ENCODE peak calls at places on chromosomes 11 and 22, in nine cellular contexts. I, L, C, N, T, E, O, H and P are unnamed samples.

GRCh38 chr22:36445158-36445668 is 36.2 kb downstream of the TXN2 start:
- DNase-seq in C (no peak), T (no peak), L (no peak), H (no peak), N (no peak), E (peak), I (peak), O (no peak), P (no peak)

GRCh38 chr11:67366546-67366945 is 6.9 kb downstream of the CLCF1 start:
- DNase-seq in N (no peak), O (no peak), H (no peak), T (no peak), E (no peak), L (no peak), C (no peak), I (peak), P (peak)

GRCh38 chr22:31179345-31179744 is 19.4 kb downstream of the RNF185 start:
- DNase-seq in L (peak), N (no peak), C (no peak), T (no peak), I (peak), E (no peak), H (no peak), O (no peak), P (no peak)

GRCh38 chr11:28466506-28466905 is 358.3 kb downstream of the METTL15 start:
- DNase-seq in T (no peak), E (no peak), H (no peak), O (no peak), L (no peak), I (no peak), N (no peak), C (no peak), P (no peak)

GRCh38 chr11:84865791-84866535 is 761.2 kb downstream of the DLG2 start:
- DNase-seq in E (no peak), O (no peak), I (no peak), T (no peak), C (no peak), L (peak), H (no peak), N (no peak), P (no peak)

GRCh38 chr22:11598492-11599440 is 3929.2 kb upstream of the OR11H1 start:
- DNase-seq in T (no peak), O (no peak), N (no peak), C (no peak), L (no peak), I (no peak), E (no peak), H (no peak), P (no peak)

GRCh38 chr22:23219787-23220484 is 39.6 kb downstream of the BCR start:
- DNase-seq in C (peak), H (no peak), O (no peak), T (no peak), N (no peak), L (peak), E (no peak), I (peak), P (peak)

GRCh38 chr22:24146190-24146616 is 35.1 kb upstream of the SUSD2 start:
- DNase-seq in T (no peak), E (peak), C (peak), H (peak), O (peak), N (peak), L (peak), I (peak), P (peak)

GRCh38 chr22:43197271-43197941 is 10.5 kb upstream of the TTLL12 start:
- DNase-seq in E (no peak), N (no peak), I (peak), C (no peak), O (no peak), H (peak), L (no peak), T (no peak), P (no peak)

GRCh38 chr11:46238967-46239800 is 38.3 kb upstream of the CREB3L1 start:
- DNase-seq in H (peak), L (peak), N (peak), C (peak), I (peak), T (peak), O (peak), E (peak), P (peak)

GRCh38 chr11:71446942-71447688 is 1.1 kb downstream of the DHCR7 start:
- DNase-seq in E (no peak), C (no peak), L (peak), H (no peak), I (peak), T (no peak), N (peak), O (no peak), P (peak)

GRCh38 chr22:25237503-25237902 is 18.1 kb downstream of the CRYBB2 start:
- DNase-seq in C (no peak), I (no peak), E (peak), H (no peak), T (no peak), L (no peak), N (peak), O (no peak), P (no peak)

GRCh38 chr11:46060013-46060412 is 61.2 kb downstream of the PHF21A start:
- DNase-seq in L (no peak), E (no peak), T (no peak), N (no peak), C (no peak), O (no peak), I (no peak), H (no peak), P (no peak)

GRCh38 chr11:120142072-120142423 is 4.1 kb upstream of the TRIM29 start:
- DNase-seq in H (no peak), N (no peak), L (no peak), C (no peak), I (no peak), O (no peak), T (no peak), E (no peak), P (no peak)

GRCh38 chr11:78786086-78786485 is 211.4 kb upstream of the NARS2 start:
- DNase-seq in N (no peak), H (no peak), I (no peak), T (no peak), E (no peak), C (no peak), O (peak), L (no peak), P (no peak)

GRCh38 chr11:77182542-77183420 is 54.7 kb downstream of the MYO7A start:
- DNase-seq in E (no peak), H (no peak), T (no peak), L (no peak), I (no peak), N (no peak), O (no peak), C (no peak), P (no peak)

GRCh38 chr11:72951193-72951592 is 137.0 kb downstream of the ATG16L2 start:
- DNase-seq in I (peak), O (peak), N (no peak), H (no peak), T (no peak), C (no peak), E (no peak), L (peak), P (no peak)

GRCh38 chr11:77073328-77074001 is 6.7 kb downstream of the CAPN5 start:
- DNase-seq in L (peak), T (peak), H (no peak), C (no peak), N (no peak), I (peak), E (no peak), O (peak), P (peak)

GRCh38 chr22:49734390-49734789 is 93.3 kb downstream of the BRD1 start:
- DNase-seq in T (no peak), N (no peak), E (no peak), I (no peak), L (no peak), C (no peak), O (no peak), H (no peak), P (no peak)

GRCh38 chr22:43740587-43741270 is 71.4 kb downstream of the EFCAB6 start:
- DNase-seq in C (no peak), T (no peak), L (no peak), H (no peak), E (no peak), N (no peak), I (no peak), O (no peak), P (no peak)

GRCh38 chr11:118632577-118633318 is 25.3 kb downstream of the PHLDB1 start:
- DNase-seq in E (no peak), H (no peak), O (no peak), N (no peak), L (no peak), I (no peak), T (no peak), C (no peak), P (no peak)

GRCh38 chr22:49156662-49157285 is 670.9 kb downstream of the BRD1 start:
- DNase-seq in L (peak), N (no peak), H (no peak), T (no peak), C (no peak), I (no peak), E (no peak), O (peak), P (peak)

GRCh38 chr22:49197986-49198704 is 629.5 kb downstream of the BRD1 start:
- DNase-seq in I (no peak), N (no peak), E (no peak), C (no peak), T (no peak), L (no peak), O (no peak), H (no peak), P (no peak)

GRCh38 chr11:35166369-35167360 is 27.7 kb downstream of the CD44 start:
- DNase-seq in T (peak), N (no peak), L (peak), E (no peak), H (peak), C (no peak), O (no peak), I (peak), P (no peak)

GRCh38 chr11:35584321-35584720 is 33.9 kb upstream of the FJX1 start:
- DNase-seq in N (no peak), L (peak), T (no peak), I (peak), H (no peak), E (no peak), C (no peak), O (no peak), P (no peak)

GRCh38 chr22:41681616-41682015 is 7.1 kb downstream of the SNU13 start:
- DNase-seq in T (no peak), E (no peak), I (peak), C (peak), H (no peak), O (no peak), N (no peak), L (no peak), P (no peak)

GRCh38 chr11:2748814-2749554 is 49.2 kb upstream of the KCNQ1OT1 start:
- DNase-seq in I (no peak), O (no peak), E (no peak), H (no peak), T (no peak), N (no peak), C (no peak), L (no peak), P (no peak)

GRCh38 chr11:2751523-2752203 is 51.9 kb upstream of the KCNQ1OT1 start:
- DNase-seq in C (no peak), T (no peak), H (no peak), N (no peak), L (no peak), I (no peak), E (no peak), O (no peak), P (no peak)

GRCh38 chr11:2750101-2750509 is 50.3 kb upstream of the KCNQ1OT1 start:
- DNase-seq in O (no peak), E (no peak), T (no peak), L (no peak), H (no peak), C (no peak), N (no peak), I (no peak), P (no peak)

GRCh38 chr11:2752204-2752772 is 52.5 kb upstream of the KCNQ1OT1 start:
- DNase-seq in E (no peak), T (no peak), H (no peak), C (no peak), N (no peak), O (no peak), I (no peak), L (peak), P (no peak)

DNA sequence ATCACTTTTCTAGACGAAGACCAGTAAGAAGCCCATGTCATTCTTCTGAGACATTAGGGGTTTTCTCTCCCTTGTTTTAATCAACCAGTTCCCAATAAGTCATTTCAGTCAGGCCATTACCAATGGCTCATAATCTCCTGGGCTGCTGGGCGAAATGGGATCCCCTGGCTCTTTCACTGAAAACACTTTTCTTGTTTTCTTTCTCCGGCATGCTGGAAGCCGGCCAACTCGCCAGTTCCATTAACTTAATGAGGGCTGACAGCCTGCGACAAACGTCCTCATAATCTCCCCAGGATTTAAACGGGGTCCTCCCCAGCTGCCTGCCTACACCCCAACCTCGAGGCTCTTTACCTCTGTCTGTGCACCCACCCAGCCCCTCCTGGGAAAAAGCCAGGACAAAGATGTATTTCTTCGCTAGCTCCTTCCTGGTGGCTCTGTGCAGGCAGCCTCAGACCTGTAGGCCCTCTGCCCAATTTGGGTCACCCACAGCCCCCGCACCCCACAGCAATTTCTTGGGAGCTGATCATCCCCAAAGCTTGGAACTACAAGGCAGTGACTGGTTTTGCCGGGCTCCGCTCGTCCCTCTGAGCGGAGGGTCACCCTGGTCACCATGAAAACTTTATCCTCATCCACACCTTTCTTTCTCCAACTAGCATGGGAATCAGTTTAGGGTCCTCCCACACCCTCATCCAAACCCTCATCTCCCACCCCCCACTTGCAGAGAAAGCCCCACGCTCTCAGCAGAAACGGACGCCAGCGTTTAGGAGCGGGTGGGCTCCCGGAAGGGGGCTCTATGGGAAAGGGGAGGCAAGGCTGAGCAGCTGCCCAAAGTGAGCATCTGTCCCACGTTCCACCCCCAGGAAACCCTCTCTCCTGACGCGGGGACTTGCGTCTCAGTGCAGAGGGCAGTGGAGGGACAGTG is 51.1 kb upstream of the KCNQ1OT1 start:
- DNase-seq in I (no peak), O (peak), E (no peak), H (no peak), N (peak), L (no peak), C (no peak), T (no peak), P (no peak)
- TF ChIP-seq EZH2phosphoT487 in I (no peak), O (no peak), E (no peak), H (no peak), N (no peak), L (no peak), C (no peak), T (no peak), P (no peak)

GRCh38 chr11:597166-597725 is 18.5 kb downstream of the IRF7 start:
- DNase-seq in L (no peak), E (peak), N (peak), O (peak), H (no peak), T (no peak), C (no peak), I (no peak), P (no peak)
- TF ChIP-seq EZH2phosphoT487 in L (no peak), E (no peak), N (no peak), O (no peak), H (no peak), T (no peak), C (no peak), I (no peak), P (no peak)

DNA sequence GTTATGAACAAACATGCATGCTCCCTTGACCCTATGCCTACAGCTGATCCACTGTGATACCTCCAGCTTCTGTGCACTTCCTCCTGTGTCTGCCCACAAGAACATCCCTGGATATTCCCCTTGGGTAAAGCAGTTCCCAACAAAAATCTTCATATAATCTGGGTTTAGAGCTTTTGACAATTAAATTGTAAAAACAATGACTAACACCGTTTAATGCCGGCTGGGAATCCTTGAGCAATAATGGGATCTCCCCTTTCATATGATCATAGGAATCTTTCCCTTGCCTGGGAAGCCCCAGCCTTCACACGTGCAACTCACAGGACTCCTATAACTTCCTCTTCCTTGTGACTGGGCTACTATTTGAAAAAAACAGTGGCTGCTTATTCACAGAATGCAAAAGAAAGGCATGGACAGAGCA is 6.3 kb upstream of the ZC3H12C start:
- DNase-seq in T (no peak), H (no peak), I (peak), O (no peak), E (no peak), N (no peak), L (peak), C (no peak), P (no peak)
- TF ChIP-seq EZH2phosphoT487 in T (no peak), H (no peak), I (no peak), O (no peak), E (no peak), N (no peak), L (no peak), C (no peak), P (no peak)

GRCh38 chr11:65132988-65133700 is 1.2 kb downstream of the SYVN1 start:
- DNase-seq in L (peak), E (peak), T (peak), C (peak), N (peak), I (peak), O (peak), H (peak), P (peak)
- TF ChIP-seq EZH2phosphoT487 in L (no peak), E (no peak), T (no peak), C (no peak), N (no peak), I (no peak), O (no peak), H (no peak), P (no peak)

DNA sequence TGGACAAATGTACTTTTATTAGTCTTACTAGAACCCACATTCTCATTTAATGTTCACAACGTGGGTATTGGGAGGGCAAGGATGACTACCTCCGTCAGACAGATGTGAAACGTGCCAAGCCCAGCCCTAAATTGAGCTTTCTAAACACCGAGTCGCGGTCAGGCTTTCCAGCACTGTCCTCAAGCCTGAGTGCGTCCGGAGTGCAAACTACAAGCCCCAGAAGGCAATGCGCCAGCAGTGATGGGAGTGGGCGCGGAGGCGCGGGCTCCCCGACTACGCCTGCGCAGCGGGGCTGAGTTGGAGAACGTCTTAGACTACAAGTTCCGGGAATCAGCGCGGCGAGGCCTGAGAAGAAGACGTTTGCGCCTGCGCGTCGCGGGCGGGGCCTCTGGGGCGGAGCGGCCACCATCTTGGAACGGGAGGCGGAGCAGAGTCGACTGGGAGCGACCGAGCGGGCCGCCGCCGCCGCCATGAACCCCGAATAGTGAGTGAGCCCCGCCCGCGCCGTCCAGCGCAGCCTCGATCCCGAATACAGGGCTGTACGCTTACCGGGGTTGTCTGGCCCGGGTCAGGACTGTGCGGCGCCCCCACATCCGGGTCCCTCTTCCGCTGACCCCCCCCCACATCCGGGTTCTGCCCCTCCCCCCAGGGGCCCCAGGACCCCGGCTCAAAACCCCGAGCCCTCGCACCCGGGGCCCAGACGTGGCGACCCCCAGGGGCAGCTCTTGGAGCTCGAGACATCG is at the start of gene RAB1B:
- DNase-seq in T (peak), C (peak), N (peak), O (peak), I (peak), H (peak), E (peak), L (peak), P (peak)
- TF ChIP-seq EZH2phosphoT487 in T (no peak), C (no peak), N (no peak), O (no peak), I (no peak), H (no peak), E (no peak), L (no peak), P (no peak)